ENCODE peak calls at places on chromosome 15, in eight cellular contexts. T, U, P, F, B, Y, J and K are unnamed samples.
A peak's percentile ranks its signal among the peaks of the same experiment; 100 is the strongest.

GRCh38 chr15:65916664-65917406 is 47.5 kb downstream of the RAB11A start:
- DNase-seq in U (peak; percentile 87), Y (peak; percentile 82), J (peak; percentile 63), P (peak; percentile 74), B (peak; percentile 56), T (no peak), F (peak; percentile 63), K (peak; percentile 30)

GRCh38 chr15:34583399-34584320 is at the start of gene GOLGA8B:
- DNase-seq in Y (peak; percentile 60), T (peak; percentile 63), B (peak; percentile 86), J (peak; percentile 55), U (peak; percentile 86), F (peak; percentile 80), P (peak; percentile 80), K (no peak)

GRCh38 chr15:37107754-37108724 is 7.7 kb upstream of the MEIS2 start:
- DNase-seq in Y (no peak), P (no peak), B (no peak), T (no peak), F (no peak), U (no peak), J (no peak), K (no peak)

GRCh38 chr15:92000709-92001108 is 147.2 kb downstream of the SLCO3A1 start:
- DNase-seq in T (no peak), F (no peak), B (no peak), J (no peak), U (no peak), P (no peak), Y (no peak), K (no peak)

GRCh38 chr15:60073441-60073840 is 69.3 kb downstream of the FOXB1 start:
- DNase-seq in P (no peak), B (no peak), T (no peak), Y (no peak), F (no peak), U (no peak), J (no peak), K (no peak)

GRCh38 chr15:68524753-68525584 is 53.8 kb upstream of the CORO2B start:
- DNase-seq in J (peak; percentile 90), P (no peak), Y (peak; percentile 75), U (no peak), B (no peak), F (no peak), T (no peak), K (no peak)

GRCh38 chr15:66172339-66172980 is 81.1 kb downstream of the MEGF11 start:
- DNase-seq in J (no peak), F (no peak), B (no peak), T (no peak), P (no peak), Y (no peak), U (peak; percentile 61), K (no peak)

GRCh38 chr15:101390060-101390459 is 95.0 kb upstream of the SNRPA1 start:
- DNase-seq in B (no peak), U (no peak), P (no peak), Y (no peak), T (no peak), F (no peak), J (no peak), K (no peak)

GRCh38 chr15:92884813-92885461 is 15.2 kb upstream of the CHD2 start:
- DNase-seq in U (no peak), P (no peak), T (no peak), F (no peak), Y (peak; percentile 35), B (peak; percentile 55), J (no peak), K (no peak)

GRCh38 chr15:60548101-60548500 is 69.2 kb upstream of the ICE2 start:
- DNase-seq in J (no peak), F (peak; percentile 70), U (no peak), B (peak; percentile 82), P (no peak), Y (no peak), T (no peak), K (no peak)